ENCODE peak calls at places on chromosomes 5 and 9, in eight cellular contexts. J, L, P, T, N, U, Y and R are unnamed samples.

GRCh38 chr9:79195904-79196303 is 375.9 kb upstream of the TLE4 start:
- DNase-seq in J (peak), L (no peak), P (no peak), T (peak), N (no peak), U (no peak), Y (no peak), R (no peak)

GRCh38 chr9:4677392-4677791 is 2.0 kb upstream of the CDC37L1 start:
- DNase-seq in J (no peak), L (no peak), P (no peak), T (no peak), N (no peak), U (no peak), Y (no peak), R (no peak)

GRCh38 chr5:141838326-141839014 is 39.7 kb downstream of the PCDH1 start:
- DNase-seq in J (no peak), L (no peak), P (no peak), T (no peak), N (no peak), U (no peak), Y (no peak), R (no peak)

GRCh38 chr5:99019254-99019653 is 90.4 kb upstream of the CHD1 start:
- DNase-seq in J (peak), L (no peak), P (no peak), T (no peak), N (no peak), U (no peak), Y (no peak), R (no peak)

GRCh38 chr5:150286820-150287219 is 2.8 kb downstream of the CAMK2A start:
- DNase-seq in J (no peak), L (peak), P (no peak), T (no peak), N (no peak), U (peak), Y (no peak), R (no peak)

GRCh38 chr5:126973193-126973592 is 57.2 kb downstream of the MARCHF3 start:
- DNase-seq in J (no peak), L (no peak), P (no peak), T (no peak), N (no peak), U (no peak), Y (no peak), R (no peak)

GRCh38 chr9:132873403-132873802 is 4.7 kb downstream of the AK8 start:
- DNase-seq in J (no peak), L (no peak), P (no peak), T (no peak), N (no peak), U (no peak), Y (no peak), R (no peak)

GRCh38 chr9:124709291-124709690 is 61.8 kb downstream of the NR6A1 start:
- DNase-seq in J (no peak), L (no peak), P (no peak), T (no peak), N (no peak), U (no peak), Y (no peak), R (no peak)

GRCh38 chr9:38690574-38690973 is 29.4 kb downstream of the FAM240B start:
- DNase-seq in J (no peak), L (no peak), P (no peak), T (no peak), N (peak), U (no peak), Y (no peak), R (no peak)
- TF ChIP-seq CTCF in J (no peak), L (no peak), P (no peak), T (no peak), N (no peak), U (no peak), Y (no peak), R (no peak)

DNA sequence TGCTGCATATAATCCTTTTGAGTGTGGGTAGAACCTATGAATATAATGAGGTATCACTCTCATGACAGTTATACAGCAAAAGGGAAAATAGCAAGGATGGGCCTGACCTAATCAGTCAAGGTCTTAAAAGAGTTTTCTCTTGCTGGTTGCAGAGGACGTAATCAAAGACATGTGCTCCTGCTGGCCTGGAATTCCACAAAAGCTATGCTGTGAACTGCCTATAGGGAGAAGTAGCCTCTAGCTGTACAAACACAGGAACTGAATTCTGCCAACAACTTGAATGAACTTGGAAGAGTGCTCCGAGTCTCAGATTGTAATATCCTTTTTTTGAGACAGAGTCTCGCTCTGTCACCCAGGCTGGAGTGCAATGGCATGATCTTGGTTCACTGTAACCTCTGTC is 195.6 kb downstream of the PLK2 start:
- DNase-seq in J (no peak), L (no peak), P (no peak), T (no peak), N (no peak), U (no peak), Y (no peak), R (no peak)
- TF ChIP-seq CTCF in J (no peak), L (no peak), P (no peak), T (no peak), N (no peak), U (no peak), Y (no peak), R (no peak)

GRCh38 chr9:112945620-112946208 is 55.0 kb upstream of the SLC46A2 start:
- DNase-seq in J (no peak), L (peak), P (no peak), T (no peak), N (no peak), U (peak), Y (no peak), R (peak)
- TF ChIP-seq CTCF in J (no peak), L (peak), P (no peak), T (no peak), N (no peak), U (no peak), Y (no peak), R (peak)

DNA sequence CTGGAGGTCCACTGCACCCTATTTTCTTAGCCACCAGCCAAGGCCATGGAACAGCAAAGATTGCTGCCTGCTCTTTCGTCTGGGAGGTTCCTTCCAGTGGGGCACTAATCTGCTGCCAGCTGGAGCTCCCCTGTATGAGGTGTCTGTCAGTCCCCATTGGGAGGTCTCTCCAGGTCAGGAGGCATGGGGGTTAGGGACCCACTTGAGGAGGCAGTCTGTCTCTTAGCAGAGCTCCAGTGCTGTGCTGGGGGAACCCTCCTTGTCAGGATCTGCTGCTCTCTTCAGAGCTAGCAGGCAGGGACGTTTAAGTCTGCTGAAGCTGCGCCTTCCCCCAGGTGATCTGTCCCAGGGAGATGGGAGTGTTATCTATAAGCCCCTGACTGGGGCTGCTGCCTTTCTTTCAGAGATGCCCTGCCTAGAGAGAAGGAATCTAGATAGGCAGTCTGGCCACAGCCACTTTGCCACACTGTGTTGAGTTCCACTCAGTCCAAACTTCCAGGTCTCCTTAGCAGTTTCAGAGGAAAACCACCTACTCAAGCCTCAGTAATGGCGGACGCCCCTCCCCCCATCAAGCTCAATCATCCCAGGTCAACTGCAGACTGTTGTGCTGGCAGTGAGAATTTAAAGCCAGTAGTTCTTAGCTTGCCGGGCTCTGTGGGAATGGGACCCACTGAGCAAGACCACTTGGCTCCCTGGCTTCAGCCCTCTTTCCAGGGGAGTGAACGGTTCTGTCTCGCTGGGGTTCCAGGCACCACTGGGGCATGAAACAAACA is 317.7 kb downstream of the LRRC70 start:
- DNase-seq in J (no peak), L (no peak), P (no peak), T (no peak), N (no peak), U (no peak), Y (no peak), R (no peak)
- TF ChIP-seq CTCF in J (no peak), L (no peak), P (no peak), T (no peak), N (no peak), U (no peak), Y (no peak), R (no peak)